ENCODE peak calls at places on chromosomes 2 and 18, in four cellular contexts. One of them, this sample, is unnamed.

GRCh38 chr18:8084160-8084559 is 517.0 kb downstream of the PTPRM start:
- DNase-seq in testis: peak
- DNase-seq in A549: peak
- DNase-seq in uterus: peak
- DNase-seq in this sample: no peak

GRCh38 chr18:22241806-22242440 is 72.5 kb downstream of the GATA6 start:
- DNase-seq in testis: no peak
- DNase-seq in A549: no peak
- DNase-seq in uterus: no peak
- DNase-seq in this sample: no peak

GRCh38 chr2:28507806-28508764 is 12.2 kb downstream of the PLB1 start:
- DNase-seq in testis: no peak
- DNase-seq in A549: peak
- DNase-seq in uterus: no peak
- DNase-seq in this sample: peak

GRCh38 chr18:76457957-76458356 is 37.1 kb downstream of the ZNF516 start:
- DNase-seq in testis: no peak
- DNase-seq in A549: no peak
- DNase-seq in uterus: no peak
- DNase-seq in this sample: no peak

GRCh38 chr2:1990724-1991123 is 246.4 kb upstream of the PXDN start:
- DNase-seq in testis: peak
- DNase-seq in A549: no peak
- DNase-seq in uterus: no peak
- DNase-seq in this sample: peak

GRCh38 chr18:79945118-79946042 is 6.1 kb downstream of the SLC66A2 start:
- DNase-seq in testis: peak
- DNase-seq in A549: no peak
- DNase-seq in uterus: no peak
- DNase-seq in this sample: no peak

GRCh38 chr2:167127135-167127534 is 238.9 kb downstream of the XIRP2 start:
- DNase-seq in testis: no peak
- DNase-seq in A549: no peak
- DNase-seq in uterus: no peak
- DNase-seq in this sample: no peak

GRCh38 chr18:56107821-56108485 is 520.0 kb upstream of the TCF4 start:
- DNase-seq in testis: no peak
- DNase-seq in A549: no peak
- DNase-seq in uterus: no peak
- DNase-seq in this sample: no peak

GRCh38 chr2:88880441-88880953 is 189.0 kb downstream of the RPIA start:
- DNase-seq in testis: peak
- DNase-seq in A549: peak
- DNase-seq in uterus: no peak
- DNase-seq in this sample: no peak

GRCh38 chr2:146048141-146048540 is 1528.2 kb upstream of the ZEB2 start:
- DNase-seq in testis: no peak
- DNase-seq in A549: no peak
- DNase-seq in uterus: no peak
- DNase-seq in this sample: no peak

GRCh38 chr2:137056704-137057103 is 291.4 kb downstream of the THSD7B start:
- DNase-seq in testis: no peak
- DNase-seq in A549: no peak
- DNase-seq in uterus: no peak
- DNase-seq in this sample: no peak

GRCh38 chr2:109126501-109126860 is 2.5 kb upstream of the SH3RF3 start:
- DNase-seq in testis: no peak
- DNase-seq in A549: no peak
- DNase-seq in uterus: no peak
- DNase-seq in this sample: no peak

GRCh38 chr2:165238295-165238694 is 919 bp upstream of the SCN2A start:
- DNase-seq in testis: no peak
- DNase-seq in A549: no peak
- DNase-seq in uterus: no peak
- DNase-seq in this sample: no peak

GRCh38 chr18:21786526-21786925 is 45.9 kb downstream of the MIB1 start:
- DNase-seq in testis: no peak
- DNase-seq in A549: no peak
- DNase-seq in uterus: no peak
- DNase-seq in this sample: no peak

GRCh38 chr2:16031055-16031847 is 90.9 kb downstream of the MYCN start:
- DNase-seq in testis: no peak
- DNase-seq in A549: no peak
- DNase-seq in uterus: no peak
- DNase-seq in this sample: peak

GRCh38 chr2:24105816-24106215 is 17.3 kb downstream of the PFN4 start:
- DNase-seq in testis: no peak
- DNase-seq in A549: no peak
- DNase-seq in uterus: no peak
- DNase-seq in this sample: no peak

GRCh38 chr2:3076848-3077735 is 300.5 kb downstream of the EIPR1 start:
- DNase-seq in testis: no peak
- DNase-seq in A549: no peak
- DNase-seq in uterus: no peak
- DNase-seq in this sample: no peak

GRCh38 chr18:26103579-26103978 is 13.2 kb upstream of the SS18 start:
- DNase-seq in testis: peak
- DNase-seq in A549: no peak
- DNase-seq in uterus: no peak
- DNase-seq in this sample: no peak

DNA sequence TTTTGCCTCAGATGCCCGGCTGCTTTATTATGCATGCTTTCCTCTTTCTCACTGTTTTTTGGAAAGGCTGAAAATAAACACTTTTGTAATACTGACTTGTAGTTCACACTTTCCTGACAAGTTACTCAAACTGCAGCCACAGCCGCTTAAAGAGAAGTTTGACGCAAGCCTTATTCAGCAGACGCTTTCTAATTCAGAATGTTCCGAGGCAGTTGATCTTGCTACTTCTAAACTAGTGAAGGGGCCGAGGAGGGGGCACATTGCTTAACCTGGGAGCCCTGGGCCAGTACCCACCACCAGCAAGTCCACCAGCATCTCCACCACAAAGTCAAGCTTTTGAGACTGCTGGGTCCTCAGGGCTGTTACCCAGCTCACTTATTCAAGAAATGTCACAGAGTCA is 71.8 kb upstream of the SPRED2 start:
- DNase-seq in testis: no peak
- DNase-seq in A549: no peak
- DNase-seq in uterus: no peak
- DNase-seq in this sample: peak
- H3K4me3 ChIP-seq in testis: no peak
- H3K4me3 ChIP-seq in A549: no peak
- H3K4me3 ChIP-seq in uterus: no peak
- H3K4me3 ChIP-seq in this sample: no peak

GRCh38 chr2:217106650-217107014 is 246.8 kb upstream of the TNP1 start:
- DNase-seq in testis: no peak
- DNase-seq in A549: no peak
- DNase-seq in uterus: no peak
- DNase-seq in this sample: no peak

GRCh38 chr2:217110550-217110949 is 250.7 kb upstream of the TNP1 start:
- DNase-seq in testis: no peak
- DNase-seq in A549: no peak
- DNase-seq in uterus: no peak
- DNase-seq in this sample: no peak

GRCh38 chr2:217108086-217108485 is 248.2 kb upstream of the TNP1 start:
- DNase-seq in testis: no peak
- DNase-seq in A549: no peak
- DNase-seq in uterus: no peak
- DNase-seq in this sample: no peak

GRCh38 chr2:217107480-217107879 is 247.6 kb upstream of the TNP1 start:
- DNase-seq in testis: no peak
- DNase-seq in A549: no peak
- DNase-seq in uterus: no peak
- DNase-seq in this sample: no peak

DNA sequence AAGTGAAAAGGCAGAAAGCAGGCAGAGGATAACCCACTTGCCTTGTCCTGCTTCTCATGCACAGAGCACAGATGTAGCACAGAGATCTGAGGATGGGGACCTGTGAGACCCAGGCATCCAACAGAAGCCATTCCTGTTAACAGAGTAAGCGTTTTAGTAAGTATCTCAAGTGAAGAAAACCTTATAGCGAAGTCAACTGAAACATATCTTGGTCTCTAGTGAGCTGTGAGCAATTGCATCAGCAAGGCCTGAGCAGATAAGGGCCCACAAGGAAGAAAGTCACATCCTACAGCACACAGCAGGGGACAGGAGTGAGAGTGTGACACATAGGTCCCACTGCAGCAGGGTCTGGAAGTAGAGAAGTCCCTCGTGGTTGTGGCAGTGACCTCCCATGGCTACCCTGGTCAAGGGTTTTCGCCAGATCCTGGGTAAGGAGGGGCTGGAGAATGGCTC is 248.7 kb upstream of the TNP1 start:
- DNase-seq in testis: no peak
- DNase-seq in A549: no peak
- DNase-seq in uterus: no peak
- DNase-seq in this sample: no peak
- TF ChIP-seq POLR2A in testis: no peak
- TF ChIP-seq POLR2A in A549: no peak
- TF ChIP-seq POLR2A in uterus: no peak
- TF ChIP-seq POLR2A in this sample: no peak

GRCh38 chr2:232447638-232448472 is 8.1 kb upstream of the ALPI start:
- DNase-seq in testis: no peak
- DNase-seq in A549: no peak
- DNase-seq in uterus: no peak
- DNase-seq in this sample: no peak
- H3K4me3 ChIP-seq in testis: no peak
- H3K4me3 ChIP-seq in A549: no peak
- H3K4me3 ChIP-seq in uterus: no peak
- H3K4me3 ChIP-seq in this sample: no peak

GRCh38 chr2:182866461-182867369 is at the start of gene FRZB:
- DNase-seq in testis: peak
- DNase-seq in A549: peak
- DNase-seq in uterus: peak
- DNase-seq in this sample: peak
- TF ChIP-seq POLR2A in testis: no peak
- TF ChIP-seq POLR2A in A549: no peak
- TF ChIP-seq POLR2A in uterus: no peak
- TF ChIP-seq POLR2A in this sample: no peak

DNA sequence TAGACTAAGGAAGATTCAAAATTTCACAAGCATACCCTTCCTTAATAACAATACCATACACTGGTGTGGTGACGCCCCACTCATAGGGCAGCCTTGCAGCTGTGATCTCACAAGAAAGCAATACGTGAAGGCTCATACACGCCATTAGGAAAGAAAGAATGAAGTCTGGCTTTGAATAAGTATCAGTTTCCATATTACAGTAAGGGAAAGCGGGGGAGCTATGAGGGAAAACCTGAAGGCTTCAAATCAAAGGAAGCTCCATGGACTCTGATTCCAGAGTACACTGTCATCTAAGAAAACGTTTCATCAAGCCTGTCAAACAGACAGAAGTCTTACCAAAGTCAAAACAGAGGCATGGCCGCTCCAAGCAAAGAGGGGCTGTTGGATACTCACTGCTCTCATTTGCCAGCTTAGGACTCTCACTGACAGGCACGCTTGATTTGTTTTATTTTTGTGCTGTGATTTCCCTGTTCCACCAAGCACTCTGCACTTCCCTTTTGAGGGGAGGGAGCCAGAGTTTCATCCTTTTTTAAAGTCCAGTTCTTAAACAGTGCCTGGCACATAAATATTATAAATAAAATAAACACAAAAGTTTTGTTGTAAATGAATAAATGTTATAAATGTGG is 221.3 kb downstream of the PIEZO2 start:
- DNase-seq in testis: no peak
- DNase-seq in A549: no peak
- DNase-seq in uterus: no peak
- DNase-seq in this sample: no peak
- H3K4me3 ChIP-seq in testis: no peak
- H3K4me3 ChIP-seq in A549: no peak
- H3K4me3 ChIP-seq in uterus: no peak
- H3K4me3 ChIP-seq in this sample: no peak

GRCh38 chr2:55232084-55232862 is at the start of the genes CLHC1 and RPS27A:
- DNase-seq in testis: peak
- DNase-seq in A549: peak
- DNase-seq in uterus: peak
- DNase-seq in this sample: peak
- TF ChIP-seq POLR2A in testis: no peak
- TF ChIP-seq POLR2A in A549: peak
- TF ChIP-seq POLR2A in uterus: peak
- TF ChIP-seq POLR2A in this sample: peak

GRCh38 chr2:51028829-51029228 is 3.1 kb downstream of the NRXN1 start:
- DNase-seq in testis: no peak
- DNase-seq in A549: no peak
- DNase-seq in uterus: no peak
- DNase-seq in this sample: no peak

GRCh38 chr2:51027442-51027841 is 4.5 kb downstream of the NRXN1 start:
- DNase-seq in testis: peak
- DNase-seq in A549: no peak
- DNase-seq in uterus: no peak
- DNase-seq in this sample: no peak

GRCh38 chr2:51027968-51028367 is 4.0 kb downstream of the NRXN1 start:
- DNase-seq in testis: peak
- DNase-seq in A549: no peak
- DNase-seq in uterus: no peak
- DNase-seq in this sample: no peak

GRCh38 chr2:51032748-51033355 is 920 bp upstream of the NRXN1 start:
- DNase-seq in testis: no peak
- DNase-seq in A549: no peak
- DNase-seq in uterus: no peak
- DNase-seq in this sample: no peak

GRCh38 chr2:51031004-51031791 is 734 bp downstream of the NRXN1 start:
- DNase-seq in testis: no peak
- DNase-seq in A549: no peak
- DNase-seq in uterus: no peak
- DNase-seq in this sample: no peak
- H3K4me3 ChIP-seq in testis: no peak
- H3K4me3 ChIP-seq in A549: no peak
- H3K4me3 ChIP-seq in uterus: no peak
- H3K4me3 ChIP-seq in this sample: no peak

This sample was measured in lower leg skin.